ENCODE peak calls at places on chromosomes 5 and 9, in four cellular contexts. I is WTC11, W is GM12878, Q is K562. R is an unnamed sample.

GRCh38 chr9:27535701-27536118 is 6.1 kb upstream of the MOB3B start:
- DNase-seq in I (peak), W (no peak), Q (no peak), R (no peak)

GRCh38 chr9:6811436-6811835 is 53.7 kb downstream of the KDM4C start:
- DNase-seq in I (no peak), W (no peak), Q (no peak), R (no peak)

GRCh38 chr9:34381323-34381722 is 4.6 kb upstream of the MYORG start:
- DNase-seq in I (peak), W (no peak), Q (no peak), R (no peak)

GRCh38 chr5:56647109-56647863 is 168.1 kb upstream of the MAP3K1 start:
- DNase-seq in I (no peak), W (no peak), Q (no peak), R (no peak)

GRCh38 chr5:138542120-138542955 is 698 bp downstream of the ETF1 start:
- DNase-seq in I (no peak), W (no peak), Q (peak), R (no peak)

GRCh38 chr9:73643379-73644013 is 491.8 kb downstream of the ANXA1 start:
- DNase-seq in I (no peak), W (no peak), Q (no peak), R (no peak)

GRCh38 chr9:16884952-16885513 is 14.6 kb upstream of the BNC2 start:
- DNase-seq in I (no peak), W (no peak), Q (no peak), R (no peak)

GRCh38 chr5:119048246-119048645 is 22.6 kb upstream of the DMXL1 start:
- DNase-seq in I (no peak), W (no peak), Q (no peak), R (no peak)

DNA sequence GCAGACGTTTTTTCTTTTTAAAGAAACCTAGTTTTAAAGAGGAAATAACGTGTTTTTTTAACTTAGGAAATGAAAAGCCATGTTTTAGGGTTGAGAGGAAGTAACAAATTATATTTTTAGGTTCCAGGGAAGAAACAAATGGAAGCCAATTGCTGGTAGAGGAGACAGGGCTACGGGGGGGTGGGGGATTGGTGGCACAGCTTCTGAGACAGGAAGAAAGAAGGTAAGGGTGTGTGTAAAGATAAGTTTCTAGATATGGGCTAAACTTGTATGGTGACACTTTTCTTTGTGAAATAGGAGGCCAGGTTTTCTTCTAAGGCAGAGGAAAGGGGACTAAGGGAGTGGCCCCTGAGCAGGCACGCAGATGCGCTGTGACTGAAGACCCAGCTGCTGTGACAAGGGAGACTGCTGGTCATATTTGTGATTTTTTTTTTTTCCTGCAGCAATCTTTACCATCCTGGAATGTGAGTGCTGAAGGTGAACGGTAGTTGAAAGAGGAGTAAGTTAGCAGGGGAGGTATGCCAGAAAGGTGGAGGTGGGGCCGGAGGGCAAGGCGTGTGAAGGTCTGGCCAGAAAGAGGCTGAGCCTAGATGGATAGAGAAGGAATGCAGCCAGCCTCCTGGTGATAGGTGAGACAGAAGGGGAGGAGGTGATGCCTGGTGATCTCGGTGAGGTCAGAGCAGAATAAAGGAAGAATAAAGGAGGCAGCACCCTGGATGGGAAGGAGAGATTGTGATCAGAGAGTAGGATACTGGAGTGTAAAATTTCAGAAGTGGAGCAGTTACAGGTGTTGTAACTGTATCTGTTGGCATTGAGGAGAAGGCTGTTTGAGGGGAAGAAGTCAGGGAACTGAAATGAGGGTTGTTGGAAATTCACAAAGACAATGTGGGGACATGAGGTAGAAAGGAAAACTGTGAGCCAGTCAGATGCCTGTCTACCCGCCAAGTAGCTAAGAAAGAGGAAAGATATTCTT is 1.7 kb downstream of the GNG10 start:
- DNase-seq in I (peak), W (no peak), Q (peak), R (no peak)
- TF ChIP-seq TCF7 in I (no peak), W (no peak), Q (no peak), R (no peak)

DNA sequence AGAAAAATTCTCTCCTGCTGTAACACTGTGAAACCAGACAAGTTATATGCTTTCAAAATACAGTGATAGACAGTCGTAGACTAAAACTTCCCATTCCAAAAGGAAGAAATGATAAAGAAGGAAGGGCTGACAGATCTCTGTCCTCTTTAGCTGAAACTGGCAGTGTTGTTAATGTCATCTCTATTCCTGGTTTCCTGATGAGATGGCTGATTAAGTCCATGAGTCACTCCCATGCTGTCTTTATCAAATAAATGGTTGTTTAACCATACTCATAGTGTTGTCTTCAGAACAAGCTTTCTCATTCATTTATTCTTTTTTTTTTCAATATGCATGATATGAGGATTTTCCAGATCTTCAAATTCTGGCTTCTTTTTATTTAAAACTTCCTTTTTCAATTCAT is 952.2 kb upstream of the WWC1 start:
- DNase-seq in I (no peak), W (no peak), Q (no peak), R (no peak)
- TF ChIP-seq TCF7 in I (no peak), W (no peak), Q (no peak), R (no peak)

GRCh38 chr5:179974946-179975712 is 67.4 kb upstream of the TBC1D9B start:
- DNase-seq in I (peak), W (no peak), Q (peak), R (peak)
- TF ChIP-seq TCF7 in I (no peak), W (no peak), Q (no peak), R (no peak)

GRCh38 chr9:125633116-125633743 is 73.8 kb downstream of the MAPKAP1 start:
- DNase-seq in I (no peak), W (no peak), Q (no peak), R (no peak)
- TF ChIP-seq TCF7 in I (no peak), W (no peak), Q (no peak), R (no peak)

GRCh38 chr5:180128671-180129261 is 57.2 kb upstream of the RNF130 start:
- DNase-seq in I (no peak), W (no peak), Q (no peak), R (no peak)

GRCh38 chr5:180133060-180133459 is 61.5 kb upstream of the RNF130 start:
- DNase-seq in I (no peak), W (no peak), Q (no peak), R (no peak)

GRCh38 chr5:180130291-180130869 is 58.8 kb upstream of the RNF130 start:
- DNase-seq in I (no peak), W (no peak), Q (no peak), R (no peak)

GRCh38 chr5:180129291-180130190 is 58.0 kb upstream of the RNF130 start:
- DNase-seq in I (no peak), W (no peak), Q (no peak), R (no peak)

GRCh38 chr5:180130876-180131740 is 59.5 kb upstream of the RNF130 start:
- DNase-seq in I (no peak), W (no peak), Q (no peak), R (no peak)
- TF ChIP-seq TCF7 in I (no peak), W (no peak), Q (no peak), R (no peak)

R was measured in HepG2.